ENCODE peak calls at places on chromosomes 12 and 14, in nine cellular contexts. H is ovary, B is HepG2, L is A549, Q is sigmoid colon, W is transverse colon, P is tibial nerve, X is stomach, K is esophagus muscularis mucosa. U is an unnamed sample.
A peak's percentile ranks its signal among the peaks of the same experiment; 100 is the strongest.

GRCh38 chr12:57031228-57031670 is 14.9 kb upstream of the TAC3 start:
- DNase-seq in K (no peak), W (no peak), L (peak; percentile 35), P (no peak), B (peak; percentile 28), H (no peak), Q (peak; percentile 14), X (no peak), U (no peak)

GRCh38 chr12:130491421-130492357 is 154.0 kb downstream of the PIWIL1 start:
- DNase-seq in P (no peak), B (no peak), H (no peak), L (no peak), Q (no peak), W (no peak), X (no peak), K (no peak), U (no peak)

GRCh38 chr12:54304187-54304810 is 3.5 kb upstream of the NFE2 start:
- DNase-seq in W (peak; percentile 69), Q (peak; percentile 71), X (peak; percentile 88), L (peak; percentile 58), B (peak; percentile 85), K (peak; percentile 93), P (peak; percentile 60), H (no peak), U (peak; percentile 79)

GRCh38 chr12:44287545-44287944 is 451.7 kb downstream of the TMEM117 start:
- DNase-seq in Q (no peak), L (no peak), K (no peak), H (no peak), P (no peak), W (no peak), B (no peak), X (no peak), U (no peak)

GRCh38 chr14:53341324-53341723 is 188.2 kb upstream of the DDHD1 start:
- DNase-seq in W (no peak), H (no peak), B (no peak), P (no peak), K (no peak), L (no peak), X (no peak), Q (no peak), U (no peak)

GRCh38 chr12:63841611-63842010 is 2.9 kb upstream of the SRGAP1 start:
- DNase-seq in H (no peak), L (no peak), B (no peak), W (no peak), K (no peak), Q (no peak), P (no peak), X (no peak), U (no peak)

GRCh38 chr12:89685363-89685972 is 23.2 kb downstream of the ATP2B1 start:
- DNase-seq in K (no peak), P (no peak), W (no peak), Q (no peak), B (no peak), L (no peak), H (no peak), X (no peak), U (no peak)

GRCh38 chr14:30389134-30389900 is 169.6 kb upstream of the G2E3 start:
- DNase-seq in L (no peak), H (no peak), X (no peak), K (no peak), Q (no peak), B (no peak), P (no peak), W (no peak), U (no peak)

GRCh38 chr14:39241637-39242036 is 7.9 kb downstream of the MIA2 start:
- DNase-seq in Q (no peak), H (no peak), W (no peak), B (no peak), K (no peak), P (no peak), L (no peak), X (no peak), U (no peak)

GRCh38 chr14:39246618-39247017 is 12.9 kb downstream of the MIA2 start:
- DNase-seq in W (no peak), H (no peak), K (no peak), B (no peak), X (no peak), L (no peak), P (no peak), Q (no peak), U (no peak)

GRCh38 chr14:39243831-39244230 is 10.1 kb downstream of the MIA2 start:
- DNase-seq in H (no peak), Q (no peak), L (no peak), X (no peak), B (no peak), P (no peak), W (no peak), K (no peak), U (no peak)

GRCh38 chr14:39251547-39251946 is 17.8 kb downstream of the MIA2 start:
- DNase-seq in Q (no peak), X (no peak), B (peak; percentile 57), P (no peak), L (no peak), H (no peak), W (no peak), K (no peak), U (no peak)

DNA sequence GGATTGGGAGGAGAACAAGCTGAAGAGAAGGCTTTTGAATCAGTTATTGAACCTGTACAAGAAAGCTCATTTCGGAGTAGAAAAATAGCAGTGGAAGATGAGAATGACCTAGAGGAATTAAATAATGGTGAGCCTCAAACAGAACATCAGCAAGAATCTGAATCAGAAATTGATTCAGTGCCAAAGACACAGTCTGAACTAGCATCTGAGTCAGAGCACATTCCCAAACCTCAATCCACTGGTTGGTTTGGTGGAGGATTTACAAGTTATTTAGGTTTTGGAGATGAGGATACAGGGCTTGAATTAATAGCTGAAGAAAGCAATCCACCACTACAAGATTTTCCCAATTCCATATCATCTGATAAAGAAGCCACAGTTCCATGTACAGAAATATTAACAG is 13.5 kb downstream of the MIA2 start:
- DNase-seq in X (no peak), P (no peak), Q (no peak), L (no peak), K (no peak), B (no peak), W (no peak), H (no peak), U (no peak)
- TF ChIP-seq EP300 in X (no peak), P (no peak), Q (no peak), L (no peak), K (no peak), B (no peak), W (no peak), H (no peak), U (no peak)

GRCh38 chr14:21071225-21072041 is 1.3 kb downstream of the ARHGEF40 start:
- DNase-seq in W (peak; percentile 85), X (peak; percentile 73), L (peak; percentile 58), P (peak; percentile 70), K (no peak), H (peak; percentile 87), Q (peak; percentile 94), B (peak; percentile 56), U (peak; percentile 93)

GRCh38 chr14:21068521-21069387 is 1.4 kb upstream of the ARHGEF40 start:
- DNase-seq in L (peak; percentile 53), Q (peak; percentile 83), K (no peak), X (peak; percentile 63), P (no peak), H (peak; percentile 57), B (peak; percentile 84), W (peak; percentile 71), U (peak; percentile 75)

GRCh38 chr14:21069388-21070082 is 569 bp upstream of the ARHGEF40 start:
- DNase-seq in L (no peak), W (no peak), K (no peak), B (peak; percentile 85), H (peak; percentile 72), Q (no peak), P (no peak), X (no peak), U (no peak)

GRCh38 chr14:21070610-21071224 is 613 bp downstream of the ARHGEF40 start:
- DNase-seq in X (no peak), B (peak; percentile 69), Q (no peak), K (no peak), P (no peak), W (peak; percentile 74), H (peak; percentile 61), L (no peak), U (peak; percentile 74)

DNA sequence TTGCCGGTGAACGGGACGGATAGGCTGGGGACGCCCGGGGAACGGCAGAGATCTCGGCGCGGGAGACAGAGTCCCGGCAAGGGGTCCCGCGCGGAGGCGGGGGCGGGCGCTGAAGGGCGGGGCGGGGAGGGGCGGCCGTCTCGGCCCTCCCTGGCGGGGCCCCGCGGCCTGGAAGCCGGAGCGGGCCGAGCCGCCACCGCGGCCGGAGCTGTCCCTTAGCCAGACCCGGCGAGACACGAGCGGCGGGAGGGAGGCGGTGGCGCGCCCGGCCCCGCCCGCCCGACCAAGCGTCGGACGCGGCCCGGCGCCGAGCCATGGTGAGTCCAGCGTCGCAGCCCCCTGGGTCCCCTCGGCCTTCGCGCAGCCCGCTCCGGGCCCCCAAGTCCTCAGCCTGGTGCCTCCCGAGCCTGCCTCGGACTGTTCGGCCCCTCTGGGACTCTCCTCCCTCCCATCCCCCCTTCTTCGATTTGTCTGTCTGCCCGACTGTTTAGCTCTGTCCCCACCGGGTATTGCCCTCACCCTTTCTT is at the start of gene ARHGEF40:
- DNase-seq in K (no peak), B (no peak), Q (no peak), P (peak; percentile 46), X (peak; percentile 74), L (no peak), W (peak; percentile 69), H (no peak), U (no peak)
- TF ChIP-seq POLR2A in K (no peak), B (peak; percentile 24), Q (no peak), P (no peak), X (no peak), L (no peak), W (peak; percentile 47), H (peak; percentile 27), U (no peak)

GRCh38 chr12:27162229-27162537 is 79.8 kb upstream of the C12orf71 start:
- DNase-seq in Q (no peak), K (no peak), L (no peak), W (no peak), P (no peak), B (no peak), H (no peak), X (no peak), U (no peak)
- H3K4me3 ChIP-seq in Q (no peak overlapping the region), K (no peak overlapping the region), L (no peak overlapping the region), W (no peak overlapping the region), P (no peak overlapping the region), B (no peak overlapping the region), H (no peak overlapping the region), X (no peak overlapping the region), U (no peak overlapping the region)

GRCh38 chr12:93896427-93896826 is 219.3 kb downstream of the CRADD start:
- DNase-seq in L (no peak), B (no peak), Q (no peak), P (no peak), W (no peak), X (no peak), H (no peak), K (peak; percentile 47), U (no peak)

GRCh38 chr12:93894391-93895095 is 217.4 kb downstream of the CRADD start:
- DNase-seq in L (no peak), P (peak; percentile 38), K (peak; percentile 94), Q (peak; percentile 94), H (peak; percentile 70), B (no peak), W (peak; percentile 44), X (no peak), U (peak; percentile 85)

GRCh38 chr12:93895096-93895460 is 217.9 kb downstream of the CRADD start:
- DNase-seq in H (no peak), Q (no peak), L (no peak), W (no peak), X (no peak), P (no peak), K (no peak), B (no peak), U (no peak)

GRCh38 chr12:93892431-93893210 is 215.4 kb downstream of the CRADD start:
- DNase-seq in L (no peak), P (no peak), H (no peak), W (no peak), B (no peak), Q (no peak), K (peak; percentile 83), X (no peak), U (no peak)

DNA sequence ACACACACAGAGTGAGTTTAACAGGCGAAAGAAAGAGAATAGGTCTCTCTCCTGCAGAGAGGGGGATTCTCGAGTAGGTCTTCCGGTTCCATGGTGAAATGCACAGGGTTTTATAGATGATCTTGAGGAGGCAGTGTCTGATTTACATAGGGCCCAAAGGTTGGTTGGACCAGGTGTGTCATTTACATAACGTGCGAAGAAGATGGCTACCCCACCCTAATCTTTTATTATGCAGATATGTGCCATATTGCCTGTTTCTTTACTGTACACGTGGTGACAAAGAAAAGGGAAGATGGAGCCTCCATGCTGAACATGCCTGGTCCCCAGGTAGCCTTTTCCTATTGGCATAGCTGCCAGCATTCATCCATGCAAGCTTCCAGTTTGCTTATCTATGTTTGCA is 219.8 kb downstream of the CRADD start:
- DNase-seq in H (no peak), X (no peak), P (no peak), L (no peak), B (no peak), W (no peak), K (no peak), Q (no peak), U (no peak)
- TF ChIP-seq EP300 in H (no peak), X (no peak), P (no peak), L (no peak), B (no peak), W (no peak), K (no peak), Q (no peak), U (no peak)